ENCODE peak calls at places on chromosomes 1 and 21, in five cellular contexts. One of them, this sample, is unnamed.

GRCh38 chr1:91872560-91873081 is 13.3 kb downstream of the TGFBR3 start:
- DNase-seq in K562: peak
- DNase-seq in SK-N-SH: no peak
- DNase-seq in HCT116: no peak
- DNase-seq in HepG2: peak
- DNase-seq in this sample: no peak

GRCh38 chr1:15758537-15758936 is at the start of gene FBLIM1:
- DNase-seq in K562: no peak
- DNase-seq in SK-N-SH: peak
- DNase-seq in HCT116: no peak
- DNase-seq in HepG2: no peak
- DNase-seq in this sample: no peak

GRCh38 chr1:228930479-228930957 is 195.2 kb downstream of the RHOU start:
- DNase-seq in K562: peak
- DNase-seq in SK-N-SH: no peak
- DNase-seq in HCT116: no peak
- DNase-seq in HepG2: no peak
- DNase-seq in this sample: no peak

GRCh38 chr1:15696956-15697521 is 12.9 kb downstream of the PLEKHM2 start:
- DNase-seq in K562: no peak
- DNase-seq in SK-N-SH: no peak
- DNase-seq in HCT116: no peak
- DNase-seq in HepG2: no peak
- DNase-seq in this sample: no peak

GRCh38 chr1:167401260-167401873 is 117.0 kb downstream of the CD247 start:
- DNase-seq in K562: peak
- DNase-seq in SK-N-SH: peak
- DNase-seq in HCT116: peak
- DNase-seq in HepG2: peak
- DNase-seq in this sample: peak

GRCh38 chr1:3902111-3902511 is 2.0 kb upstream of the C1orf174 start:
- DNase-seq in K562: no peak
- DNase-seq in SK-N-SH: no peak
- DNase-seq in HCT116: no peak
- DNase-seq in HepG2: no peak
- DNase-seq in this sample: no peak

GRCh38 chr1:66253330-66253921 is 280.5 kb upstream of the SGIP1 start:
- DNase-seq in K562: peak
- DNase-seq in SK-N-SH: peak
- DNase-seq in HCT116: peak
- DNase-seq in HepG2: peak
- DNase-seq in this sample: peak

GRCh38 chr1:156079762-156080597 is 2.3 kb downstream of the MEX3A start:
- DNase-seq in K562: no peak
- DNase-seq in SK-N-SH: no peak
- DNase-seq in HCT116: no peak
- DNase-seq in HepG2: no peak
- DNase-seq in this sample: no peak

GRCh38 chr21:46226920-46227599 is 1.5 kb downstream of the LSS start:
- DNase-seq in K562: no peak
- DNase-seq in SK-N-SH: no peak
- DNase-seq in HCT116: no peak
- DNase-seq in HepG2: no peak
- DNase-seq in this sample: no peak

GRCh38 chr1:223713546-223714420 is 1.4 kb downstream of the CAPN2 start:
- DNase-seq in K562: peak
- DNase-seq in SK-N-SH: no peak
- DNase-seq in HCT116: peak
- DNase-seq in HepG2: no peak
- DNase-seq in this sample: no peak

GRCh38 chr21:29939859-29940245 is at the start of gene GRIK1:
- DNase-seq in K562: peak
- DNase-seq in SK-N-SH: no peak
- DNase-seq in HCT116: no peak
- DNase-seq in HepG2: no peak
- DNase-seq in this sample: no peak

GRCh38 chr1:162416909-162417308 is 5.0 kb upstream of the SH2D1B start:
- DNase-seq in K562: no peak
- DNase-seq in SK-N-SH: no peak
- DNase-seq in HCT116: no peak
- DNase-seq in HepG2: no peak
- DNase-seq in this sample: no peak

GRCh38 chr1:30262158-30262557 is 461.2 kb downstream of the MATN1 start:
- DNase-seq in K562: no peak
- DNase-seq in SK-N-SH: no peak
- DNase-seq in HCT116: no peak
- DNase-seq in HepG2: no peak
- DNase-seq in this sample: no peak

GRCh38 chr1:37697090-37697489 is 4.8 kb downstream of the CDCA8 start:
- DNase-seq in K562: no peak
- DNase-seq in SK-N-SH: no peak
- DNase-seq in HCT116: no peak
- DNase-seq in HepG2: no peak
- DNase-seq in this sample: no peak

GRCh38 chr1:234495231-234495990 is 16.4 kb upstream of the TARBP1 start:
- DNase-seq in K562: no peak
- DNase-seq in SK-N-SH: no peak
- DNase-seq in HCT116: no peak
- DNase-seq in HepG2: no peak
- DNase-seq in this sample: no peak

GRCh38 chr1:30522031-30523004 is 201.1 kb downstream of the MATN1 start:
- DNase-seq in K562: no peak
- DNase-seq in SK-N-SH: no peak
- DNase-seq in HCT116: no peak
- DNase-seq in HepG2: no peak
- DNase-seq in this sample: no peak

GRCh38 chr1:230515451-230516145 is 89.5 kb upstream of the PGBD5 start:
- DNase-seq in K562: no peak
- DNase-seq in SK-N-SH: no peak
- DNase-seq in HCT116: no peak
- DNase-seq in HepG2: no peak
- DNase-seq in this sample: no peak

GRCh38 chr1:12754738-12755137 is 8.7 kb downstream of the CFAP107 start:
- DNase-seq in K562: no peak
- DNase-seq in SK-N-SH: no peak
- DNase-seq in HCT116: no peak
- DNase-seq in HepG2: no peak
- DNase-seq in this sample: no peak

GRCh38 chr21:30044447-30045064 is 104.8 kb upstream of the GRIK1 start:
- DNase-seq in K562: peak
- DNase-seq in SK-N-SH: peak
- DNase-seq in HCT116: no peak
- DNase-seq in HepG2: peak
- DNase-seq in this sample: peak

GRCh38 chr1:187413770-187414169 is 585.0 kb downstream of the PLA2G4A start:
- DNase-seq in K562: no peak
- DNase-seq in SK-N-SH: no peak
- DNase-seq in HCT116: peak
- DNase-seq in HepG2: no peak
- DNase-seq in this sample: peak

GRCh38 chr1:202046227-202046626 is 35.8 kb downstream of the ELF3 start:
- DNase-seq in K562: no peak
- DNase-seq in SK-N-SH: no peak
- DNase-seq in HCT116: no peak
- DNase-seq in HepG2: no peak
- DNase-seq in this sample: no peak

GRCh38 chr1:40783001-40783905 is at the start of gene KCNQ4:
- DNase-seq in K562: peak
- DNase-seq in SK-N-SH: peak
- DNase-seq in HCT116: no peak
- DNase-seq in HepG2: no peak
- DNase-seq in this sample: no peak

GRCh38 chr1:116001739-116002487 is 25.6 kb downstream of the SLC22A15 start:
- DNase-seq in K562: no peak
- DNase-seq in SK-N-SH: no peak
- DNase-seq in HCT116: no peak
- DNase-seq in HepG2: no peak
- DNase-seq in this sample: no peak

GRCh38 chr1:3596663-3597598 is 14.4 kb downstream of the MEGF6 start:
- DNase-seq in K562: no peak
- DNase-seq in SK-N-SH: no peak
- DNase-seq in HCT116: no peak
- DNase-seq in HepG2: no peak
- DNase-seq in this sample: no peak

GRCh38 chr1:155184835-155185782 is 11.5 kb downstream of the TRIM46 start:
- DNase-seq in K562: no peak
- DNase-seq in SK-N-SH: peak
- DNase-seq in HCT116: no peak
- DNase-seq in HepG2: no peak
- DNase-seq in this sample: no peak

GRCh38 chr1:38541223-38541622 is 318.3 kb downstream of the RRAGC start:
- DNase-seq in K562: peak
- DNase-seq in SK-N-SH: no peak
- DNase-seq in HCT116: no peak
- DNase-seq in HepG2: no peak
- DNase-seq in this sample: no peak

DNA sequence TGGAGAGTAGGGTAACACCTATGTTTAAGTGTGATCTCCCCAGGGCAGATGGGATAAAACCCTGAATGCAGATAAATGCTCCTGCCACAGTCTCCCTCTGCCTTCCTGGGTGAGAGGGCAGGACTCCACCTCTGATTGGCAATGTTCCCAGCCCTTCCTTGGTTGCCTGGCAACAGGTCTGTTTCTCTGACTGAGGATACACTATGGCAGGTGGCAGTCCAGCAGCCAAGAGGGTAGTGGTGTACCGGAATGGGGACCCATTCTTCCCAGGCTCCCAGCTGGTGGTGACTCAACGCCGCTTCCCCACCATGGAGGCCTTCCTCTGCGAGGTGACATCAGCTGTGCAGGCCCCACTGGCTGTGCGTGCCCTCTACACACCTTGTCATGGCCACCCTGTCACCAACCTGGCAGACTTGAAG is at the start of gene DCDC2B:
- DNase-seq in K562: no peak
- DNase-seq in SK-N-SH: peak
- DNase-seq in HCT116: no peak
- DNase-seq in HepG2: peak
- DNase-seq in this sample: no peak
- TF ChIP-seq SIN3A in K562: no peak
- TF ChIP-seq SIN3A in SK-N-SH: no peak
- TF ChIP-seq SIN3A in HCT116: no peak
- TF ChIP-seq SIN3A in HepG2: no peak
- TF ChIP-seq SIN3A in this sample: no peak

GRCh38 chr1:45568421-45568820 is 15.4 kb upstream of the NASP start:
- DNase-seq in K562: no peak
- DNase-seq in SK-N-SH: no peak
- DNase-seq in HCT116: no peak
- DNase-seq in HepG2: no peak
- DNase-seq in this sample: no peak
- TF ChIP-seq POLR2AphosphoS5 in K562: no peak
- TF ChIP-seq POLR2AphosphoS5 in SK-N-SH: no peak
- TF ChIP-seq POLR2AphosphoS5 in HCT116: no peak
- TF ChIP-seq POLR2AphosphoS5 in HepG2: no peak
- TF ChIP-seq POLR2AphosphoS5 in this sample: no peak

GRCh38 chr21:43808832-43809251 is 19.5 kb downstream of the RRP1 start:
- DNase-seq in K562: no peak
- DNase-seq in SK-N-SH: no peak
- DNase-seq in HCT116: no peak
- DNase-seq in HepG2: no peak
- DNase-seq in this sample: no peak

GRCh38 chr21:43809853-43810504 is 20.6 kb downstream of the RRP1 start:
- DNase-seq in K562: no peak
- DNase-seq in SK-N-SH: no peak
- DNase-seq in HCT116: no peak
- DNase-seq in HepG2: no peak
- DNase-seq in this sample: no peak

GRCh38 chr21:43808367-43808766 is 19.0 kb downstream of the RRP1 start:
- DNase-seq in K562: no peak
- DNase-seq in SK-N-SH: no peak
- DNase-seq in HCT116: no peak
- DNase-seq in HepG2: no peak
- DNase-seq in this sample: no peak

GRCh38 chr21:43810505-43811261 is 21.3 kb downstream of the RRP1 start:
- DNase-seq in K562: peak
- DNase-seq in SK-N-SH: peak
- DNase-seq in HCT116: peak
- DNase-seq in HepG2: peak
- DNase-seq in this sample: no peak

GRCh38 chr21:43809346-43809799 is 20.0 kb downstream of the RRP1 start:
- DNase-seq in K562: no peak
- DNase-seq in SK-N-SH: no peak
- DNase-seq in HCT116: no peak
- DNase-seq in HepG2: no peak
- DNase-seq in this sample: no peak
- TF ChIP-seq SIN3A in K562: no peak
- TF ChIP-seq SIN3A in SK-N-SH: no peak
- TF ChIP-seq SIN3A in HCT116: no peak
- TF ChIP-seq SIN3A in HepG2: no peak
- TF ChIP-seq SIN3A in this sample: no peak

GRCh38 chr1:6675936-6676335 is 25.7 kb downstream of the DNAJC11 start:
- DNase-seq in K562: no peak
- DNase-seq in SK-N-SH: no peak
- DNase-seq in HCT116: no peak
- DNase-seq in HepG2: no peak
- DNase-seq in this sample: no peak

GRCh38 chr1:6674796-6675195 is 26.8 kb downstream of the DNAJC11 start:
- DNase-seq in K562: no peak
- DNase-seq in SK-N-SH: no peak
- DNase-seq in HCT116: no peak
- DNase-seq in HepG2: no peak
- DNase-seq in this sample: no peak

GRCh38 chr1:6668503-6668902 is 33.1 kb downstream of the DNAJC11 start:
- DNase-seq in K562: no peak
- DNase-seq in SK-N-SH: no peak
- DNase-seq in HCT116: no peak
- DNase-seq in HepG2: no peak
- DNase-seq in this sample: no peak

GRCh38 chr1:6672558-6672957 is 29.1 kb downstream of the DNAJC11 start:
- DNase-seq in K562: no peak
- DNase-seq in SK-N-SH: peak
- DNase-seq in HCT116: no peak
- DNase-seq in HepG2: no peak
- DNase-seq in this sample: no peak

GRCh38 chr1:6673816-6674398 is 27.7 kb downstream of the DNAJC11 start:
- DNase-seq in K562: no peak
- DNase-seq in SK-N-SH: no peak
- DNase-seq in HCT116: no peak
- DNase-seq in HepG2: no peak
- DNase-seq in this sample: no peak
- TF ChIP-seq POLR2AphosphoS5 in K562: no peak
- TF ChIP-seq POLR2AphosphoS5 in SK-N-SH: no peak
- TF ChIP-seq POLR2AphosphoS5 in HCT116: no peak
- TF ChIP-seq POLR2AphosphoS5 in HepG2: no peak
- TF ChIP-seq POLR2AphosphoS5 in this sample: no peak

GRCh38 chr1:181675625-181676024 is 192.3 kb downstream of the CACNA1E start:
- DNase-seq in K562: no peak
- DNase-seq in SK-N-SH: no peak
- DNase-seq in HCT116: no peak
- DNase-seq in HepG2: no peak
- DNase-seq in this sample: no peak

GRCh38 chr1:181680332-181680731 is 197.0 kb downstream of the CACNA1E start:
- DNase-seq in K562: no peak
- DNase-seq in SK-N-SH: no peak
- DNase-seq in HCT116: no peak
- DNase-seq in HepG2: no peak
- DNase-seq in this sample: no peak

GRCh38 chr1:181675091-181675490 is 191.8 kb downstream of the CACNA1E start:
- DNase-seq in K562: no peak
- DNase-seq in SK-N-SH: no peak
- DNase-seq in HCT116: no peak
- DNase-seq in HepG2: no peak
- DNase-seq in this sample: no peak

GRCh38 chr1:181674617-181675016 is 191.3 kb downstream of the CACNA1E start:
- DNase-seq in K562: no peak
- DNase-seq in SK-N-SH: no peak
- DNase-seq in HCT116: no peak
- DNase-seq in HepG2: no peak
- DNase-seq in this sample: no peak

GRCh38 chr1:181676269-181676668 is 193.0 kb downstream of the CACNA1E start:
- DNase-seq in K562: peak
- DNase-seq in SK-N-SH: peak
- DNase-seq in HCT116: peak
- DNase-seq in HepG2: peak
- DNase-seq in this sample: peak
- TF ChIP-seq SIN3A in K562: no peak
- TF ChIP-seq SIN3A in SK-N-SH: no peak
- TF ChIP-seq SIN3A in HCT116: no peak
- TF ChIP-seq SIN3A in HepG2: no peak
- TF ChIP-seq SIN3A in this sample: no peak

This sample was measured in Panc1.